ENCODE peak calls at places on chromosomes 4 and X, in eight cellular contexts. H, A, J, Z, E, C, W and R are unnamed samples.

GRCh38 chr4:122073615-122074014 is 78.5 kb upstream of the BLTP1 start:
- DNase-seq in H (no peak), A (no peak), J (no peak), Z (no peak), E (no peak), C (no peak), W (no peak), R (no peak)

GRCh38 chr4:7193040-7193958 is 961 bp downstream of the SORCS2 start:
- DNase-seq in H (no peak), A (peak; percentile 33), J (no peak), Z (no peak), E (no peak), C (no peak), W (no peak), R (no peak)

GRCh38 chr4:1166509-1167243 is 5.7 kb downstream of the SPON2 start:
- DNase-seq in H (no peak), A (no peak), J (no peak), Z (no peak), E (no peak), C (no peak), W (no peak), R (no peak)

GRCh38 chrX:153312842-153313241 is 8.7 kb downstream of the PNMA6F start:
- DNase-seq in H (no peak), A (no peak), J (no peak), Z (no peak), E (no peak), C (no peak), W (no peak), R (no peak)

GRCh38 chrX:15349046-15349445 is 13.7 kb upstream of the PIGA start:
- DNase-seq in H (no peak), A (no peak), J (peak; percentile 37), Z (no peak), E (peak; percentile 70), C (peak; percentile 39), W (peak; percentile 53), R (peak; percentile 18)

GRCh38 chrX:455673-456072 is 69.0 kb upstream of the PPP2R3B start:
- DNase-seq in H (no peak), A (no peak), J (no peak), Z (no peak), E (no peak), C (no peak), W (no peak), R (no peak)

GRCh38 chr4:20251796-20252655 is at the start of gene SLIT2:
- DNase-seq in H (no peak), A (no peak), J (peak; percentile 78), Z (no peak), E (peak; percentile 79), C (peak; percentile 70), W (peak; percentile 79), R (peak; percentile 72)

GRCh38 chr4:106618920-106619319 is 250.3 kb upstream of the GIMD1 start:
- DNase-seq in H (no peak), A (no peak), J (peak; percentile 7), Z (no peak), E (no peak), C (peak; percentile 31), W (no peak), R (no peak)

GRCh38 chrX:115260330-115260729 is 26.4 kb upstream of the LRCH2 start:
- DNase-seq in H (no peak), A (no peak), J (no peak), Z (no peak), E (no peak), C (no peak), W (peak; percentile 30), R (no peak)

GRCh38 chr4:34972189-34972588 is 1272.1 kb downstream of the ARAP2 start:
- DNase-seq in H (no peak), A (no peak), J (no peak), Z (no peak), E (no peak), C (no peak), W (no peak), R (no peak)

GRCh38 chr4:140726776-140727500 is 29.2 kb downstream of the TBC1D9 start:
- DNase-seq in H (no peak), A (no peak), J (peak; percentile 39), Z (no peak), E (peak; percentile 20), C (no peak), W (no peak), R (no peak)

GRCh38 chrX:49186125-49187027 is at the start of gene PRICKLE3:
- DNase-seq in H (peak; percentile 67), A (peak; percentile 1), J (peak; percentile 70), Z (no peak), E (peak; percentile 89), C (no peak), W (peak; percentile 31), R (peak; percentile 80)

GRCh38 chr4:84493092-84493850 is 5.8 kb downstream of the NKX6-1 start:
- DNase-seq in H (no peak), A (no peak), J (peak; percentile 41), Z (no peak), E (peak; percentile 43), C (no peak), W (peak; percentile 9), R (no peak)

GRCh38 chr4:166657261-166657660 is 577.0 kb downstream of the SPOCK3 start:
- DNase-seq in H (no peak), A (no peak), J (no peak), Z (no peak), E (no peak), C (no peak), W (peak; percentile 0), R (no peak)

GRCh38 chr4:39044947-39045734 is 12.9 kb upstream of the TMEM156 start:
- DNase-seq in H (no peak), A (no peak), J (peak; percentile 46), Z (no peak), E (peak; percentile 40), C (no peak), W (no peak), R (no peak)